ENCODE peak calls at places on chromosome 2, in nine cellular contexts. G is pancreas; Q is dorsolateral prefrontal cortex; J is neural progenitor cell; P is psoas muscle; R is A549; V is fibroblast of pulmonary artery; D is CD8-positive, alpha-beta T cell; X is astrocyte of the cerebellum. Z is an unnamed sample.

GRCh38 chr2:199100326-199101110 is 357.2 kb downstream of the SATB2 start:
- DNase-seq in P (no peak), X (peak), V (no peak), Q (no peak), D (no peak), G (no peak), J (no peak), R (no peak), Z (no peak)

GRCh38 chr2:88590998-88591613 is 36.2 kb downstream of the EIF2AK3 start:
- DNase-seq in J (peak), R (peak), V (peak), D (peak), X (peak), Q (no peak), G (peak), P (no peak), Z (no peak)

GRCh38 chr2:59012234-59012633 is 771.1 kb upstream of the FANCL start:
- DNase-seq in P (no peak), J (no peak), X (no peak), R (no peak), Q (no peak), V (no peak), G (no peak), D (no peak), Z (no peak)

GRCh38 chr2:206004004-206004693 is 81.8 kb downstream of the INO80D start:
- DNase-seq in R (peak), D (no peak), Q (no peak), X (no peak), G (no peak), P (no peak), J (peak), V (peak), Z (no peak)

GRCh38 chr2:59684771-59685166 is 868.7 kb downstream of the BCL11A start:
- DNase-seq in R (no peak), D (no peak), J (no peak), P (no peak), X (no peak), V (no peak), Q (no peak), G (no peak), Z (no peak)

GRCh38 chr2:100988630-100989417 is 13.3 kb upstream of the RPL31 start:
- DNase-seq in P (no peak), J (no peak), X (no peak), Q (no peak), V (no peak), R (no peak), D (no peak), G (no peak), Z (no peak)

GRCh38 chr2:133063792-133064191 is 393.8 kb upstream of the LYPD1 start:
- DNase-seq in P (no peak), V (peak), X (peak), Q (no peak), J (peak), G (no peak), D (no peak), R (peak), Z (no peak)

GRCh38 chr2:121505005-121505404 is 25.7 kb upstream of the RNU4ATAC start:
- DNase-seq in D (no peak), X (peak), V (peak), J (no peak), G (no peak), P (no peak), Q (no peak), R (peak), Z (no peak)

GRCh38 chr2:135050132-135050531 is 2.0 kb upstream of the RAB3GAP1 start:
- DNase-seq in J (no peak), Q (no peak), X (no peak), G (no peak), P (no peak), V (no peak), R (no peak), D (no peak), Z (no peak)

GRCh38 chr2:135530313-135531230 is at the start of gene ZRANB3:
- DNase-seq in D (peak), X (peak), G (peak), Q (peak), J (peak), V (peak), P (peak), R (peak), Z (peak)

GRCh38 chr2:52724585-52724984 is 1043.0 kb upstream of the CHAC2 start:
- DNase-seq in X (no peak), J (no peak), G (no peak), R (no peak), Q (no peak), D (no peak), V (no peak), P (no peak), Z (no peak)
- TF ChIP-seq CTCF in X (no peak), J (no peak), G (no peak), R (no peak), Q (no peak), D (no peak), V (no peak), P (no peak), Z (no peak)

GRCh38 chr2:143210446-143210819 is 81.2 kb downstream of the ARHGAP15 start:
- DNase-seq in P (no peak), V (no peak), Q (no peak), D (no peak), J (no peak), X (no peak), R (no peak), G (no peak), Z (no peak)
- TF ChIP-seq CTCF in P (no peak), V (no peak), Q (no peak), D (no peak), J (no peak), X (no peak), R (no peak), G (no peak), Z (no peak)

GRCh38 chr2:3194828-3195227 is 182.8 kb downstream of the EIPR1 start:
- DNase-seq in R (no peak), D (no peak), J (no peak), G (no peak), X (no peak), P (no peak), Q (no peak), V (no peak), Z (no peak)

GRCh38 chr2:3189961-3190360 is 187.7 kb downstream of the EIPR1 start:
- DNase-seq in X (no peak), R (no peak), V (no peak), Q (no peak), J (no peak), D (no peak), G (no peak), P (no peak), Z (no peak)

GRCh38 chr2:3192281-3192818 is 185.3 kb downstream of the EIPR1 start:
- DNase-seq in R (no peak), G (no peak), J (no peak), Q (no peak), V (no peak), P (no peak), D (no peak), X (no peak), Z (no peak)

GRCh38 chr2:3193423-3194330 is 183.9 kb downstream of the EIPR1 start:
- DNase-seq in X (no peak), D (no peak), Q (no peak), P (no peak), R (no peak), V (no peak), G (no peak), J (no peak), Z (no peak)

DNA sequence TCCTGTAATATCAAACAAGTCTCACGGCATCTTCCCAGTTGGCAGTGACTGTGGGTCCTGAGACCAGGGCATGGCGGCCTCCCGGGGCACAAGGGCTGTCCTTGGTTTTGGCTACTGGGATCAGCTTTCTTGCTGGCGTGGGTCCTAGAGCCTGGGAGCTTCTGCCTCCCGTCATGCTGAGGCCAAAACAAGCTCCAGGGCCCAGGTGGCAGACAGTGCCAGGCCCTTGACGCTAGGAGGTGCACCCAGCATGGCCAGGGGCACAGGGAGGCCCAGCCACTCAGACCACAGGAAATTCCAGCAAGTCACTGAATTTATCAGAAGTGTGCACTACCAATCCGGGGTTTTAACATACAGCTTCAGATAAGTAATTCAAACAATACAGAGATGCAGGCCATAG is 184.7 kb downstream of the EIPR1 start:
- DNase-seq in R (no peak), G (no peak), J (no peak), X (no peak), P (peak), Q (no peak), V (peak), D (no peak), Z (no peak)
- TF ChIP-seq CTCF in R (no peak), G (no peak), J (no peak), X (no peak), P (peak), Q (no peak), V (no peak), D (no peak), Z (no peak)

GRCh38 chr2:20100711-20101110 is 49.3 kb upstream of the LAPTM4A start:
- DNase-seq in R (no peak), Q (no peak), J (no peak), X (no peak), V (peak), P (no peak), G (no peak), D (no peak), Z (no peak)

GRCh38 chr2:20099780-20100179 is 48.4 kb upstream of the LAPTM4A start:
- DNase-seq in X (no peak), D (no peak), G (no peak), V (no peak), R (no peak), P (no peak), J (no peak), Q (no peak), Z (no peak)

GRCh38 chr2:20104900-20105545 is 53.6 kb upstream of the LAPTM4A start:
- DNase-seq in P (no peak), R (no peak), X (no peak), Q (no peak), J (no peak), G (no peak), D (no peak), V (no peak), Z (no peak)

GRCh38 chr2:20106746-20107145 is 55.3 kb upstream of the LAPTM4A start:
- DNase-seq in J (peak), P (peak), V (no peak), D (no peak), Q (no peak), R (no peak), X (no peak), G (peak), Z (no peak)

DNA sequence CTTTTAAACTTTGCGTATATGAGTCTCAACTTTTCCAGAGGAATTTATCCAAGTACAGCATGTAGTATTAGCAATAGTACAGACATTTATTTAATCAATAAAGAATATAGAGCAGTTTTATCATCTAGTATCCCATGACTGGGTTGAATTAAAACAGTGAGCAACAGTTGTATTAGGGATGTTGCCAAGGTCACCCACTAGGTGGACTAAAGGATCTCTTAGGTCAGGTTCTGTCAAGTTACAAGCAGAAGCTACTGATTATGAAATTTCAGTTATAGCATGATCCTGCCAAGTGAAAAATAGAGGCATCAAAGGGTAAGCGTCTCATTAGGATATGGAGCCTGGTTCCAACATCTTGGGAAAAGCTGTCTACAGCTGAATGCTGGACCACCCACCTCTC is 52.1 kb upstream of the LAPTM4A start:
- DNase-seq in G (no peak), X (no peak), R (peak), Q (no peak), D (no peak), J (no peak), V (peak), P (no peak), Z (no peak)
- TF ChIP-seq CTCF in G (no peak), X (no peak), R (peak), Q (no peak), D (no peak), J (peak), V (peak), P (no peak), Z (peak)

DNA sequence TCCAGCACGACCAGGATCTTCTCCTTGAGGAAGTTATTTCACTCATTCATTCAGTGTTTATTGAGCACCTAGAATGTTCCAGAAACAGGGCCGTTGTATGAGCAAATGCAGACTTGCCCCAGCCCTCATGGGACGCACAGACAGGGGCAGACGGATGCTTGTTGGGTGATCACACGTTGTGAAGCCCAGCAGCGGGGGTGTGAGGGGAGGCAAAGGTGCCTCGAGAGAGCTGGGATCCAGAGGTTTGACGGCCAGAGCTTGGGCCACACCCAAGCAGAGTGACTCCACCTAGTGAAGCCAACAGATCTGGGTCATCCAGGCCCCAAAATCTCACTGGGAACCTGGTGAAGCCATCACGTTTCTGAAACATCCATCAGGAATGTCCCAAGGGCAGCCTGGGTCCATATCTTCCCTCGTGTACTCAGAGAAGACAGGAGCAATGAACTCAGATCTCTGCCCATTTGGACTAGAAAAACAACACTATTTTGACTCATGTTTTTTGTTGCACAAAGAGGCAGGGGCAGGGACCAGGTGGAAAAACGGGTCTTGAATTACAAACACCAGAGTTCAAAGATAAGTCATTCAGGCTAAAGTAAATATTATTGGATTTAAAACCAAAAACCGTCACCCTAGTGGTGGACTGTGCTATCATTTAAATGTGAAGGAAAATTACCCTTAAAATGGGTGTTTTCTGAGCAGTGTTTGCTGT is 54.9 kb upstream of the RBM44 start:
- DNase-seq in R (no peak), V (peak), G (no peak), Q (no peak), P (peak), J (no peak), D (no peak), X (no peak), Z (no peak)
- TF ChIP-seq CTCF in R (no peak), V (peak), G (no peak), Q (no peak), P (no peak), J (no peak), D (no peak), X (peak), Z (no peak)

DNA sequence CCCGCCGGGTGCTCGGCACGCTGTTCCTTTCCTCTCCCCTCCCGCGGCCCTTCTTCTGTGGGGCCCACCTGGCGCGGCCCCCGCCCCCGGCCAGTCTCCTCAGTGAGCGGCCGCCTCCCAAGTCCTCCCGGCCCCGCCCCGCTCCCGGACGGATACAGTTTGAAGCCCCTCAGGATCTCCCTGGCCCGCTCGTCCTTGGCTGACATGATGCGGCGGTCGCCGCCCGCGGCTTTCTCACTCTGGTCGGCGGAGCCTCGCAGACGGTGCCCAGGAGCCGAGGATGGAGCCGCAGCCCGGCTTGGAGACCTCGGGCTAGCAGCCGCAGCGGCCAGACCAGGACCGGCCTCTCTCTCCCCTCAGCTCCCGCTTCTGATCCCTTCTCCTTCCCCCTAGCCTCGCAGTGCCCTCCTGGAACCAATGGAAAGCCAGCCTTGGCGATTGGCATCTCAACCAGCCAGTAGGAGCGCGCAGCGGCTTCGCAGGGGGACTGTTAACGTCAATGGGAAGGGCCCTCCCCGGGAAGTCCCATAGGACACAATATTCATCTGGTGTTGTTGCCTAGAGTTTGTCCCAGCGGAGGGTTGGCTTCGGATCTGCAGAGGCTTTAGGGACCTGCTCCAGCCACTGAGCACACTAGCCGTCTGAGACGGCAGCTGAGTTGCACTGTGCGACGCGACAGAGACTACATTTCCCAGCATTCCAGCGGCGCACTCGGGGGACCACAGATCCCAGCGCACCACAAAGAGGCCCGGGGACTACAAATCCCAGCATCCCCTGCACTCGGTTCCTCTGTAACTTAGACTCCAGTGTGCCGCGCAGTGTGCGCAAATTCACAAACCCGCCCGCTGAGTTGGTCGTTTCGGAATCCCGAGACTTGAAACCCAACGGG is at the start of gene PDE6D:
- DNase-seq in Q (peak), D (peak), V (peak), G (peak), X (peak), P (peak), R (peak), J (peak), Z (peak)
- TF ChIP-seq CTCF in Q (peak), D (no peak), V (no peak), G (no peak), X (no peak), P (no peak), R (no peak), J (no peak), Z (no peak)

GRCh38 chr2:14722919-14723559 is 90.5 kb downstream of the LRATD1 start:
- DNase-seq in P (no peak), D (no peak), G (no peak), J (no peak), Q (no peak), R (no peak), V (no peak), X (no peak), Z (no peak)
- TF ChIP-seq CTCF in P (no peak), D (no peak), G (no peak), J (peak), Q (no peak), R (no peak), V (no peak), X (no peak), Z (no peak)

GRCh38 chr2:86744152-86744551 is 24.1 kb downstream of the RMND5A start:
- DNase-seq in Q (no peak), R (no peak), J (no peak), V (no peak), D (no peak), X (no peak), P (no peak), G (no peak), Z (no peak)
- TF ChIP-seq CTCF in Q (no peak), R (no peak), J (no peak), V (no peak), D (no peak), X (no peak), P (no peak), G (no peak), Z (no peak)

GRCh38 chr2:120252207-120253020 is at the start of gene RALB:
- DNase-seq in G (peak), Q (peak), X (peak), V (peak), D (peak), J (peak), R (peak), P (peak), Z (peak)
- TF ChIP-seq CTCF in G (no peak), Q (no peak), X (no peak), V (no peak), D (no peak), J (no peak), R (no peak), P (no peak), Z (no peak)

DNA sequence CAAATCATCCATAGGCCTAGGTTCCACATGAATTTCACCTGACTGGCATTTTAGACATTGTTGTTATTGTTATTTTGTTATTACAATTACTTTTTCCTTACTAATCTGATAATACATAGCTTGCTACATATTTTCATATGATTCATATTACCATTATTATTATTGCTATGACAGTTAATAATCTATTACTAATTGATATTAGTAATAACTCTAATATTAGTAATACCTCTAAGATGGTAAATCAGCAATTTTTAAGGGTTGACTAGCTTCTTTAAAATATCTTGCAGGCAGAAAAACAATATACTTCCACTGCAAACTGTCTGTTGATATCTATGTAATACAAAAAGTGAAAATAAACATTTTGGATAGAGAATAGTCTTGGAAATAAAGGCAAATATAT is 48.6 kb upstream of the UBE2E3 start:
- DNase-seq in R (no peak), Q (no peak), X (no peak), J (no peak), G (no peak), P (no peak), D (no peak), V (no peak), Z (no peak)
- TF ChIP-seq CTCF in R (no peak), Q (no peak), X (no peak), J (no peak), G (no peak), P (no peak), D (no peak), V (no peak), Z (no peak)